ENCODE peak calls at places on chromosome 15, in ten cellular contexts. Q is endothelial cell of umbilical vein, R is brain microvascular endothelial cell, C is WTC11, Y is endothelial cell, T is prostate gland, K is dorsolateral prefrontal cortex, D is PC-3, F is IMR-90, X is fibroblast of the aortic adventitia. B is an unnamed sample.

GRCh38 chr15:75335313-75335704 is 554 bp upstream of the COMMD4 start:
- DNase-seq in X (no peak), T (no peak), R (no peak), D (peak; percentile 9), F (no peak), Q (no peak), Y (no peak), K (no peak), C (no peak), B (no peak)

GRCh38 chr15:68426149-68426548 is 5.8 kb downstream of the ITGA11 start:
- DNase-seq in X (no peak), F (no peak), C (no peak), Y (no peak), D (no peak), Q (no peak), K (no peak), R (no peak), T (no peak), B (no peak)

GRCh38 chr15:55791576-55792400 is 48.8 kb upstream of the PRTG start:
- DNase-seq in R (peak; percentile 30), X (peak; percentile 90), F (peak; percentile 49), K (no peak), Q (peak; percentile 15), D (peak; percentile 36), T (no peak), Y (no peak), C (no peak), B (no peak)

GRCh38 chr15:77528968-77529319 is 103.8 kb downstream of the LINGO1 start:
- DNase-seq in Y (no peak), F (no peak), C (peak; percentile 10), X (no peak), Q (no peak), T (no peak), D (no peak), K (no peak), R (no peak), B (no peak)

GRCh38 chr15:64857421-64857820 is 15.7 kb downstream of the PLEKHO2 start:
- DNase-seq in D (no peak), R (peak; percentile 47), X (peak; percentile 85), T (no peak), K (no peak), C (no peak), Y (no peak), F (peak; percentile 77), Q (no peak), B (no peak)

GRCh38 chr15:60928987-60929386 is 300.1 kb downstream of the RORA start:
- DNase-seq in T (no peak), Y (no peak), X (no peak), C (no peak), R (no peak), F (no peak), D (no peak), Q (no peak), K (no peak), B (no peak)

GRCh38 chr15:50786871-50787270 is 21.4 kb upstream of the SPPL2A start:
- DNase-seq in Y (no peak), D (peak; percentile 26), X (peak; percentile 7), C (no peak), K (no peak), Q (no peak), R (no peak), T (no peak), F (no peak), B (no peak)

GRCh38 chr15:38059665-38060064 is 125.2 kb downstream of the TMCO5A start:
- DNase-seq in X (no peak), R (no peak), F (peak; percentile 85), D (peak; percentile 81), C (no peak), K (no peak), Y (no peak), T (no peak), Q (no peak), B (no peak)

GRCh38 chr15:66850078-66850991 is 148.3 kb downstream of the SMAD6 start:
- DNase-seq in X (no peak), T (no peak), F (no peak), K (no peak), Q (peak; percentile 60), R (no peak), Y (no peak), D (no peak), C (no peak), B (no peak)

GRCh38 chr15:76199106-76200082 is 111.9 kb downstream of the ETFA start:
- DNase-seq in C (no peak), X (peak; percentile 85), T (no peak), K (peak; percentile 33), D (no peak), R (peak; percentile 89), Q (no peak), F (peak; percentile 79), Y (no peak), B (no peak)

GRCh38 chr15:42725331-42725903 is 11.5 kb downstream of the CDAN1 start:
- DNase-seq in D (no peak), X (no peak), K (no peak), C (no peak), R (no peak), Q (no peak), Y (no peak), T (no peak), F (no peak), B (no peak)

GRCh38 chr15:42724276-42724675 is 12.7 kb downstream of the CDAN1 start:
- DNase-seq in C (no peak), X (no peak), Q (no peak), T (no peak), K (no peak), R (no peak), D (no peak), Y (no peak), F (no peak), B (no peak)

GRCh38 chr15:42720071-42720470 is 16.9 kb downstream of the CDAN1 start:
- DNase-seq in R (no peak), C (no peak), F (no peak), X (no peak), Q (no peak), T (no peak), K (no peak), Y (no peak), D (no peak), B (no peak)

GRCh38 chr15:42721016-42721415 is 15.9 kb downstream of the CDAN1 start:
- DNase-seq in K (no peak), R (no peak), D (peak; percentile 82), F (no peak), X (no peak), C (no peak), Q (no peak), T (no peak), Y (no peak), B (no peak)

GRCh38 chr15:42723068-42723467 is 13.9 kb downstream of the CDAN1 start:
- DNase-seq in T (no peak), K (no peak), X (no peak), F (no peak), C (no peak), Q (peak; percentile 13), R (no peak), Y (no peak), D (peak; percentile 21), B (no peak)
- TF ChIP-seq CTCF in T (peak; percentile 9), K (no peak), X (peak; percentile 14), F (peak; percentile 9), C (no peak), Q (no peak), R (no peak), Y (peak; percentile 20), D (peak; percentile 54), B (peak; percentile 41)

DNA sequence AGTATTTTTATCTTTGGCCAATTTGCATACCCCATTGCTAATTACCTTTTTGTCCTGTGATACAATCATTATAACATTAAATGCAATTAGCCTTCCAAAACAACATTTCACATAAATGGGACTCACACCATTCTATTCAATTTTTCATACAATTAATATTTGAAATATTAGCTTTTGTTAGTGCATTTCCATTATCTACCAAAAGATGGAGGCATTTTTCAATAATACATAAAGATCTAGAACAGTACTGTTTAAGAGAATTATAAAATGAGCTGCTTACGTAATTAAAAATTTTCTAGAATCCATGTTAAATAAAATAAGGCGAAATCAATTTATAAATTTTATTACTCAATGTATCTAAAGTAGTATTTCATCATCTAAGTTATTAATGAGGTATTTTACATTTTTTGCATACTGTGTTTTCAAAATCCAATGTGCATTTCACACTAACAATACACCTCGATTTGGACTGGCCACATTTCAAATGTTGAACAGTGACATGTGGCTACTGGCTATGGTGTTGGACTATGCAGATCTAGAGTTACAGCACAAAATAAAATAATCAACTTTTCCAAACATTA is 74.3 kb downstream of the TJP1 start:
- DNase-seq in R (no peak), F (peak; percentile 37), X (peak; percentile 60), T (no peak), C (no peak), Q (peak; percentile 49), Y (no peak), D (peak; percentile 64), K (no peak), B (no peak)
- TF ChIP-seq CTCF in R (peak; percentile 31), F (peak; percentile 50), X (peak; percentile 55), T (peak; percentile 35), C (no peak), Q (peak; percentile 21), Y (no peak), D (peak; percentile 71), K (peak; percentile 66), B (peak; percentile 66)

GRCh38 chr15:70584838-70585706 is 178.3 kb downstream of the UACA start:
- DNase-seq in R (no peak), K (no peak), X (no peak), Y (peak; percentile 80), D (peak; percentile 78), Q (no peak), F (peak; percentile 24), C (peak; percentile 84), T (peak; percentile 16), B (peak; percentile 69)
- TF ChIP-seq CTCF in R (peak; percentile 51), K (peak; percentile 39), X (no peak), Y (peak; percentile 83), D (peak; percentile 34), Q (peak; percentile 56), F (peak; percentile 47), C (peak; percentile 65), T (peak; percentile 21), B (peak; percentile 79)

GRCh38 chr15:82809308-82810060 is at the start of gene WHAMM:
- DNase-seq in C (peak; percentile 93), T (peak; percentile 99), K (peak; percentile 99), F (peak; percentile 98), Q (peak; percentile 98), X (peak; percentile 98), D (peak; percentile 98), Y (peak; percentile 90), R (peak; percentile 98), B (peak; percentile 85)
- TF ChIP-seq CTCF in C (no peak), T (no peak), K (peak; percentile 23), F (peak; percentile 24), Q (peak; percentile 10), X (no peak), D (no peak), Y (peak; percentile 13), R (no peak), B (no peak)

DNA sequence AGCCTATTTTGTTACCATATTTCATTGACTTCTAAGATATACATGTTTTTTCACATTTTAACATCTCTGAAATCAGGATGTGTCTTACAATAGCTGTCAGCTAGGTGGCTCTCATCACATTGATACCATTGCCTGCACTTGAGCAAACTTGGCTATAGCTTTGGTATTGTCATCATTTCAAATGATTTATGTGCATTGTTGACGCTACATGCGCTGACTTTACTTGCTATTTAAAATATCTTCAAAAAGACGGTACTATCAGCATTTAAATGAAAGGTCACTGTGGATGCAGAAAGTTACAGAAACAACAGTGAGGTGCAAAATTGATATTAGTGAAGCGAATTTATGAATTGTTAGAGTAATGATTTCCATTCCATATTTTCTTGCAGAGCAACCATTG is 54.0 kb upstream of the ABHD2 start:
- DNase-seq in F (peak; percentile 36), Y (no peak), T (no peak), D (peak; percentile 60), K (no peak), R (peak; percentile 23), C (no peak), X (peak; percentile 58), Q (peak; percentile 19), B (no peak)
- TF ChIP-seq CTCF in F (peak; percentile 42), Y (no peak), T (no peak), D (peak; percentile 75), K (peak; percentile 53), R (peak; percentile 64), C (no peak), X (peak; percentile 51), Q (no peak), B (peak; percentile 43)

B was measured in neural crest cell.